ENCODE peak calls at places on chromosomes 2 and 18, in nine cellular contexts. A is cardiac muscle cell; D is adrenal gland; G is fibroblast of mammary gland; V is GM23338; L is upper lobe of left lung; O is naive thymus-derived CD4-positive, alpha-beta T cell; T is AG04449; B is ovary. W is an unnamed sample.

GRCh38 chr2:184053326-184053725 is 545.0 kb upstream of the ZNF804A start:
- DNase-seq in A (no peak), D (no peak), G (no peak), V (no peak), L (no peak), O (no peak), T (no peak), B (no peak), W (no peak)

GRCh38 chr2:21035282-21035973 is 8.4 kb downstream of the APOB start:
- DNase-seq in A (no peak), D (no peak), G (no peak), V (no peak), L (no peak), O (no peak), T (no peak), B (no peak), W (no peak)

GRCh38 chr18:79420033-79420745 is 24.5 kb downstream of the NFATC1 start:
- DNase-seq in A (no peak), D (no peak), G (no peak), V (no peak), L (no peak), O (no peak), T (no peak), B (no peak), W (no peak)

GRCh38 chr2:169260246-169260645 is 102.1 kb downstream of the LRP2 start:
- DNase-seq in A (peak; percentile 26), D (no peak), G (no peak), V (peak; percentile 72), L (no peak), O (no peak), T (no peak), B (no peak), W (no peak)

GRCh38 chr2:134704173-134704572 is 14.6 kb downstream of the TMEM163 start:
- DNase-seq in A (no peak), D (no peak), G (no peak), V (no peak), L (no peak), O (no peak), T (no peak), B (no peak), W (no peak)

GRCh38 chr2:151878655-151879563 is 50.7 kb upstream of the ARL5A start:
- DNase-seq in A (no peak), D (peak; percentile 19), G (peak; percentile 41), V (no peak), L (peak; percentile 40), O (no peak), T (no peak), B (no peak), W (no peak)

GRCh38 chr18:47756364-47757016 is 174.0 kb downstream of the SMAD2 start:
- DNase-seq in A (peak; percentile 69), D (peak; percentile 71), G (peak; percentile 42), V (peak; percentile 85), L (peak; percentile 49), O (peak; percentile 37), T (no peak), B (no peak), W (peak; percentile 36)

GRCh38 chr2:209383212-209383611 is 40.6 kb upstream of the MAP2 start:
- DNase-seq in A (no peak), D (peak; percentile 14), G (peak; percentile 86), V (no peak), L (no peak), O (no peak), T (peak; percentile 47), B (no peak), W (no peak)

GRCh38 chr2:160321025-160321424 is 121.0 kb upstream of the ITGB6 start:
- DNase-seq in A (no peak), D (no peak), G (no peak), V (no peak), L (peak; percentile 73), O (no peak), T (no peak), B (no peak), W (no peak)

GRCh38 chr18:22363867-22364463 is 53.8 kb downstream of the CTAGE1 start:
- DNase-seq in A (no peak), D (no peak), G (peak; percentile 33), V (no peak), L (no peak), O (no peak), T (no peak), B (no peak), W (no peak)

GRCh38 chr18:59870623-59871130 is 29.1 kb upstream of the PMAIP1 start:
- DNase-seq in A (no peak), D (no peak), G (peak; percentile 47), V (no peak), L (no peak), O (no peak), T (no peak), B (no peak), W (no peak)

GRCh38 chr2:29562319-29562718 is 359.1 kb downstream of the ALK start:
- DNase-seq in A (no peak), D (no peak), G (no peak), V (no peak), L (no peak), O (no peak), T (no peak), B (no peak), W (no peak)

GRCh38 chr2:231909631-231910030 is 16.6 kb downstream of the NPPC start:
- DNase-seq in A (no peak), D (no peak), G (no peak), V (no peak), L (no peak), O (no peak), T (no peak), B (no peak), W (no peak)

GRCh38 chr18:74951165-74951760 is 257.7 kb downstream of the PTGR3 start:
- DNase-seq in A (no peak), D (peak; percentile 25), G (peak; percentile 99), V (no peak), L (peak; percentile 84), O (no peak), T (peak; percentile 85), B (peak; percentile 12), W (no peak)

GRCh38 chr2:160612266-160612864 is 118.8 kb upstream of the RBMS1 start:
- DNase-seq in A (no peak), D (no peak), G (peak; percentile 80), V (no peak), L (no peak), O (no peak), T (no peak), B (no peak), W (no peak)

GRCh38 chr2:108607706-108608301 is 73.5 kb downstream of the LIMS1 start:
- DNase-seq in A (peak; percentile 63), D (peak; percentile 57), G (peak; percentile 51), V (peak; percentile 70), L (peak; percentile 58), O (no peak), T (no peak), B (no peak), W (no peak)

GRCh38 chr2:101829018-101829396 is 131.5 kb downstream of the MAP4K4 start:
- DNase-seq in A (no peak), D (no peak), G (peak; percentile 33), V (no peak), L (no peak), O (no peak), T (no peak), B (no peak), W (no peak)

GRCh38 chr18:13219576-13219975 is 1.0 kb downstream of the LDLRAD4 start:
- DNase-seq in A (no peak), D (no peak), G (no peak), V (no peak), L (no peak), O (no peak), T (no peak), B (no peak), W (no peak)

GRCh38 chr2:230343747-230344146 is 16.8 kb downstream of the SP140L start:
- DNase-seq in A (no peak), D (no peak), G (peak; percentile 50), V (no peak), L (no peak), O (no peak), T (no peak), B (no peak), W (no peak)

GRCh38 chr2:179619947-179620467 is 241.4 kb downstream of the ZNF385B start:
- DNase-seq in A (no peak), D (no peak), G (no peak), V (no peak), L (no peak), O (no peak), T (no peak), B (no peak), W (no peak)

GRCh38 chr2:213148572-213149331 is 2.7 kb downstream of the IKZF2 start:
- DNase-seq in A (no peak), D (no peak), G (no peak), V (no peak), L (no peak), O (no peak), T (no peak), B (no peak), W (no peak)
- H3K4me3 ChIP-seq in A (peak overlapping the region; percentile 93), D (no peak overlapping the region), G (peak overlapping the region; percentile 78), V (peak overlapping the region; percentile 66), L (no peak overlapping the region), O (peak overlapping the region; percentile 21), T (peak overlapping the region; percentile 79), B (no peak overlapping the region), W (peak overlapping the region; percentile 95)

DNA sequence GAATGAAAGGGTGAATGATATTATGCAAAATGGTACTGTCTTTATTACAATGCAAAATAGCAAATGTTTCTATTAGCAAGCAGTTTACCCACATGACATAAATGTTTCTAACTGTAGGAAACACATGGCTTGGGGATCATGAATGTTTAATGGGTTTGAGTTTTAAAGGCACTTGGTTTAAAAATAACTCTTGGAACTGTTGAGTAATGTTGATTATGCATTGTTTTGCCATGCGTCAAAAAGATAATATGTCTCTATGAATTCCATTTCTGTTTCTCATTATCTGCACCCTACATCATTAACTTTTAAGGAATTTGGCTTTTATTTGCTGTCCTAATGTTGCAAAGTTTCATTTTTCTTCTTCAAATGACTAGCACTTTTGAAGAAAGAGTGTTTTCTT is 1355.5 kb downstream of the SUCLG1 start:
- DNase-seq in A (no peak), D (no peak), G (peak; percentile 42), V (no peak), L (no peak), O (no peak), T (peak; percentile 74), B (no peak), W (no peak)
- H3K4me3 ChIP-seq in A (no peak overlapping the region), D (no peak overlapping the region), G (no peak overlapping the region), V (no peak overlapping the region), L (no peak overlapping the region), O (no peak overlapping the region), T (no peak overlapping the region), B (no peak overlapping the region), W (no peak overlapping the region)

GRCh38 chr2:172098650-172099471 is 3.8 kb downstream of the DLX2 start:
- DNase-seq in A (peak; percentile 67), D (peak; percentile 41), G (peak; percentile 61), V (peak; percentile 62), L (no peak), O (no peak), T (no peak), B (no peak), W (no peak)
- H3K4me3 ChIP-seq in A (peak overlapping the region; percentile 8), D (no peak overlapping the region), G (peak overlapping the region; percentile 47), V (peak overlapping the region; percentile 45), L (no peak overlapping the region), O (no peak overlapping the region), T (peak overlapping the region; percentile 81), B (peak overlapping the region; percentile 2), W (no peak overlapping the region)

DNA sequence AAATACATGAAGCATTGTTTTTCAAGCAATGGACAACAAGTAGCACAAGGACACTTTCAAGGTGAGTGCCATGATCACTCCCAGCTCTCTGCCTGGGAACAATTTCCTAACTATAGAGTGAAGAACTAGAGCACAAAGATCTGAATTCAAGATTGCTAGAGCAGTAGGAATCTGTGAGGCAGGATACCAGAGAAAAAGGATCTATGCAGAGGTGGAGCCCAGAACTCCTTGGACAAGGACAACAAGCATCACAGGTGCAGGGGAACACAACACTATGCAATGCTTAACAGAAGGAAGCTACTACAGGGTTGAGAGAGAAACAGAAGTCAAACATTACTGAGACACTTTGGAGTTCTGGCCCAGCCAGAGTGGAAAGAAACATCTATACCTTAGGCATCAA is 24.7 kb downstream of the ATL2 start:
- DNase-seq in A (no peak), D (no peak), G (no peak), V (peak; percentile 4), L (no peak), O (no peak), T (no peak), B (no peak), W (no peak)
- H3K4me3 ChIP-seq in A (no peak overlapping the region), D (no peak overlapping the region), G (no peak overlapping the region), V (no peak overlapping the region), L (no peak overlapping the region), O (no peak overlapping the region), T (no peak overlapping the region), B (no peak overlapping the region), W (no peak overlapping the region)